ENCODE peak calls at places on chromosomes 13 and 19, in seven cellular contexts. K is A549, X is transverse colon, V is body of pancreas, L is PC-9, O is Panc1, B is tibial nerve. A is an unnamed sample.

GRCh38 chr13:100382787-100383186 is 205.8 kb downstream of the GGACT start:
- DNase-seq in K (no peak), X (no peak), V (no peak), L (no peak), O (no peak), B (no peak), A (no peak)

GRCh38 chr19:39390460-39390758 is 497 bp downstream of the PAF1 start:
- DNase-seq in K (no peak), X (peak; percentile 79), V (peak; percentile 75), L (peak; percentile 65), O (no peak), B (no peak), A (no peak)

GRCh38 chr13:41019027-41019487 is at the start of gene ELF1:
- DNase-seq in K (peak; percentile 84), X (peak; percentile 76), V (peak; percentile 74), L (peak; percentile 86), O (no peak), B (no peak), A (peak; percentile 79)

GRCh38 chr19:35169226-35169995 is 14.9 kb downstream of the FXYD5 start:
- DNase-seq in K (no peak), X (no peak), V (no peak), L (peak; percentile 72), O (no peak), B (no peak), A (no peak)

GRCh38 chr19:34184880-34185491 is 12.7 kb downstream of the LSM14A start:
- DNase-seq in K (no peak), X (no peak), V (no peak), L (no peak), O (no peak), B (no peak), A (no peak)

GRCh38 chr19:49496574-49497008 is 357 bp downstream of the RPS11 start:
- DNase-seq in K (no peak), X (no peak), V (no peak), L (no peak), O (no peak), B (no peak), A (no peak)

GRCh38 chr13:39803156-39803555 is 147.7 kb downstream of the COG6 start:
- DNase-seq in K (peak; percentile 12), X (no peak), V (no peak), L (peak; percentile 62), O (no peak), B (no peak), A (peak; percentile 26)

GRCh38 chr19:57263244-57263643 is 17.0 kb upstream of the ZNF460 start:
- DNase-seq in K (no peak), X (no peak), V (no peak), L (no peak), O (no peak), B (no peak), A (no peak)

GRCh38 chr13:52599853-52600603 is 42.2 kb upstream of the HNRNPA1L2 start:
- DNase-seq in K (no peak), X (peak; percentile 24), V (peak; percentile 32), L (no peak), O (no peak), B (no peak), A (no peak)

GRCh38 chr13:49627831-49628652 is at the start of gene ARL11:
- DNase-seq in K (no peak), X (peak; percentile 80), V (no peak), L (no peak), O (no peak), B (peak; percentile 45), A (no peak)

GRCh38 chr19:33801411-33801810 is 4.7 kb downstream of the KCTD15 start:
- DNase-seq in K (no peak), X (no peak), V (no peak), L (no peak), O (no peak), B (no peak), A (no peak)

GRCh38 chr13:109669234-109669612 is 117.2 kb downstream of the IRS2 start:
- DNase-seq in K (no peak), X (no peak), V (no peak), L (peak; percentile 93), O (no peak), B (no peak), A (no peak)

GRCh38 chr13:27194895-27195764 is 23.5 kb upstream of the USP12 start:
- DNase-seq in K (peak; percentile 88), X (no peak), V (no peak), L (peak; percentile 96), O (peak; percentile 89), B (no peak), A (peak; percentile 55)

GRCh38 chr13:92716749-92717148 is 509.9 kb upstream of the GPC6 start:
- DNase-seq in K (no peak), X (no peak), V (no peak), L (no peak), O (no peak), B (no peak), A (no peak)

GRCh38 chr19:30222428-30222873 is 149.7 kb upstream of the ZNF536 start:
- DNase-seq in K (no peak), X (no peak), V (no peak), L (no peak), O (no peak), B (no peak), A (no peak)

DNA sequence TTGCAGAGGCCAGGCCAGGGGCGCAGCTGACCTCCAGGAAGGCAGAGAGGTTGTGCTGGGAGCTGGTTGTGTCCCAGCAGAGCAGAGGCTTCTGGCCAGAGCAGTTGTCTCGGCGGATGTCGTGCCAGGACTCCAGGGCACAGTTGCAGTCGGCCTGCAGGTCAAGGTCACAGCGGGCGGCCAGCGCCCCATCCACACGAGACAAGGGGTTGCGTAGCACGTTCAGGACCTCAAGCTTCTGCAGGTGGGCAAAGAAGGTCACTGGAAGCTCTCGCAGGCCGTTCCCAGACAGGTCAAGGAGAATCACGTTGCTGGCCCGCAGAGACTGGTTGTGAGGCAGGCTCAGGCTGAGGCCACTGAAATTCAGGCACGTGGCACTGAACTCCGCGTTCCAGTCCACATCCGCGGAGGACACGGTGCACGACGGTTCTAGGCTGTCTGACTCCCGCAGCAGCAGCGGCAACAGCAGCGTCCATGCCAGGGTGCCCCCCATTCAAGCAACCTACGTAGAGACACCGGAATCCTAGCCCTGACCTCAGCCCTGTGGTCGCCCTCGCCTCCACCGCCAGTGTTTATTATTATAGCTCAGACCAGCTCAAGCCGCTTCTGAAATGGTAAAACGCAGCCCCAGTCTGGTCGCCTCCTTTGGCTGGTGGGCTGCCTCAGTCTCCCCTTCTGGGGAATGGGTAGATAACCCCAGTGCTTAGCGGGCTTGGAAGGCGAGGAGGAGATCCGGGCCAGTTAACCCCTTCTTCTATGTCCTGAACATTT is 766 bp downstream of the LRRC25 start:
- DNase-seq in K (no peak), X (no peak), V (no peak), L (no peak), O (no peak), B (no peak), A (no peak)
- H3K27ac ChIP-seq in K (no peak overlapping the region), X (no peak overlapping the region), V (no peak overlapping the region), L (no peak overlapping the region), O (no peak overlapping the region), B (no peak overlapping the region), A (no peak overlapping the region)

DNA sequence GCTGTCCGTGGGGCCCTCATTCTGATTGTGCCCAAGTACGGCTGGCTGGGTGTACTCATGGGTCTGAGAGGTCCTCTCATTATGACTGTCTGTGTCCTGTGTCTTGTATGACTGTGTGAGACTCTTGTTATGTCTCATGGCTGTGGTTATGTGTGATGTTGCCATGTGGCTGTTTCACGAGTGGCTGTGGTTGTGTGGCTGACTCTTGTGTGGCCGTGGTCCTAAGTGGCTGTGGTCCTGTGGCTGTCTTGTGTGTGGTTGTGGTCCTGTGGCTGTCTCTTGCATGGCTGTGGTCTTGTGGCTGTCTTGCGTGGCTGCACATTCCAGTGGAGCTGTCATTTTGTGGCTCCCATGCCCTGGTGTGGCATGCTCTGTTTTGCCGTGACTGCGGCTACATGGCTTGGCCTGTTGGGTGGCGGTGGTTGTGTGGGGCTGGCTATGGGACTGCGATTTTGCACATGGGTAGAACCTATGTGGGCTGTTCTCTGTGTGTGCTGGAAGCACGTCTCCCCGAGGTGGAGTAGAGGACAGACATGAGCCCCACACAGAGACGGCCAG is 2.5 kb downstream of the LYL1 start:
- DNase-seq in K (peak; percentile 19), X (no peak), V (no peak), L (no peak), O (no peak), B (no peak), A (no peak)
- H3K27ac ChIP-seq in K (no peak overlapping the region), X (peak overlapping the region; percentile 89), V (no peak overlapping the region), L (no peak overlapping the region), O (no peak overlapping the region), B (peak overlapping the region; percentile 84), A (no peak overlapping the region)

DNA sequence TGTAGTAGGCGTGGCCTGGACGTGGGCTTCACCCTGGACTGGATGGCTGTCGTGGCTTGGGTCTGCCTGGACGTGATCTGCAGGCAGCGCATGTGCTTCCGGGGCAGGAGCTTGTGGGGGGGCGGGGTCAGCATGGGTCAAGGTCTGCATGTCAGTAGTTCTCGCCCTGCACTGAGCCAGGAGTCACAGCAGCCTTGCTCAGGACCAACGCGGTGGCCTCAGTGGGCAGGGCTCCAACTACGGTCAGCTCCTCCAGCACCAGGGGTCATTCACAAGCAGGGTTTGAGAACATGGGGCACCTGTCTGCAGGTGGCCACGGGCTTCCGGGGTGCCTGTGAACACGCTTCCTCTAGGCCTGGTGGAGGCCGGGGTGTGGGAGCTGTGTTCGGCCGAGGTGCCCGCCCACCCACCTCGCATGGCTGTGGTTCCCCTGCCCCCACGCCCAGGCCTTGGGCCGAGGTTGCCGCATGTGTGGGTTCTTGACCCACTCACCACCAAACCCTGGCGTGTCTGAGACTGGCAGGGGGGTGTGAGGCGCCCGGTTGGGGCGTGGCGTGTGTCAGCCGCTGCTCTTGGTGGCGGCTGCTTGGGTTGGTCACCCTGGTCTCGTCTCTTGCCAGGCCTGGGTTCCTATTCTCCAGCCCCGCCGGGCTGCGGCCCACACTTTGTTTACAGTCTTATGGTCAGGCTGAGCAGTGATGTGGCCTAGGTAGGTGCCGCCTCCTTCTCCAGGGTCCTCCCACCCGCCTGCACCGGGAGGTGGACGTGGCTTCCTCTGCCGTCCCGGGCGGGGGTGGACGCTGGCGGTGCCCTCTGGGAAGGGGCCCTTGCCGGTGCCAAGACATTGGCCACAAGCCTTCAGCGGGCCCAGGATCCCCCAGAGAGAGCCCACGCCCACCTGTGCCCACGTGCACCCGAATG is 4.8 kb upstream of the RPS15 start:
- DNase-seq in K (no peak), X (no peak), V (no peak), L (no peak), O (no peak), B (no peak), A (no peak)
- H3K27ac ChIP-seq in K (no peak overlapping the region), X (no peak overlapping the region), V (no peak overlapping the region), L (no peak overlapping the region), O (no peak overlapping the region), B (no peak overlapping the region), A (no peak overlapping the region)

DNA sequence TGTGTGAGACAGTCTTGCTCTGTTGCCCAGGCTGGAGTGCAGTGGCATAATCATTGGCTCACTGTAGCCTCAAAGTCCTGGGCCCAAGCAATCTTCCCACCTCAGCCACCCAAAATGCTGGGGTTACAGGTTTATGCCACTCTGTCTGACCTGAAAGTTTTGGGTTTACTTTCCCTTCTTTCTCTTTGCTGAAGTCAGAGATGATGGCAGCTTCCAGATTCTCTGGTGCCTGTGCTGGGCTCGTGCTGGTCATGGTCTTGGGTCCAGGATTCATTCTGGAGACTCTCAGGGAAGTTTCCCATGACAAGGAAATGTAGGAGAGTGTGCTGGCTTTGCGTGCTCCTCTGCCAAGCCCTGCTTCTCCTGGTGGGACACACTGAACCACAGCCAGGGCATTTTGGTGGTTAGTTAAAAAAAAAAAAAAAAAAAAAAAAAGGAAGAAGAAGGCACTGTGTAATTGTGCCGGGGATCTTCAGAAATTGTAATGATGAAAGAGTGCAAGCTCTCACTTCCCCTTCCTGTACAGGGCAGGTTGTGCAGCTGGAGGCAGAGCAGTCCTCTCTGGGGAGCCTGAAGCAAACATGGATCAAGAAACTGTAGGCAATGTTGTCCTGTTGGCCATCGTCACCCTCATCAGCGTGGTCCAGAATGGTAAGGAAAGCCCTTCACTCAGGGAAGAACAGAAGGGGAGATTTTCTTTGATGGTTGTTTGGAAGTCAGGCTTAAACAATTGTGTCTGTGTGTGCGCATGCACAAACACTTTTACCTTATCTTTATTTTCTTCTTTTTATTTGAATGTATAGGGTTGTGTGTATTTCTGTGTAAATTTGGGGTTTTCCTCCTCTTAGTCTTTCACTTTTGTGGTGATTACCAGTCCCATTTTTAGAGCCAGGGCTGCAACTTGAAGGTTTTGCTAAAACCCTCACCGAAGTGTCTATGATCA is at the start of gene ALOX5AP:
- DNase-seq in K (no peak), X (peak; percentile 44), V (no peak), L (no peak), O (no peak), B (no peak), A (no peak)
- H3K27ac ChIP-seq in K (peak within 1 kb of the TSS; percentile 66), X (peak within 1 kb of the TSS; percentile 32), V (no peak within 1 kb of the TSS), L (peak within 1 kb of the TSS; percentile 51), O (peak within 1 kb of the TSS; percentile 91), B (peak within 1 kb of the TSS; percentile 29), A (peak within 1 kb of the TSS; percentile 77)